ENCODE peak calls at places on chromosomes 16 and 17, in four cellular contexts. Z, F, B and D are unnamed samples.

GRCh38 chr17:54992797-54993639 is 24.5 kb downstream of the STXBP4 start:
- DNase-seq in F (no peak), Z (peak; percentile 35), B (peak; percentile 49), D (no peak)

GRCh38 chr16:84266451-84266850 is 26.6 kb upstream of the KCNG4 start:
- DNase-seq in B (peak; percentile 74), Z (no peak), F (no peak), D (no peak)

GRCh38 chr17:3385869-3386816 is at the start of gene OR3A2:
- DNase-seq in Z (no peak), F (no peak), B (no peak), D (no peak)

GRCh38 chr16:27483083-27483437 is 66.7 kb downstream of the GTF3C1 start:
- DNase-seq in Z (no peak), F (no peak), B (no peak), D (no peak)

GRCh38 chr17:79670537-79671386 is 59.9 kb upstream of the RBFOX3 start:
- DNase-seq in F (no peak), B (no peak), Z (no peak), D (no peak)

GRCh38 chr16:777826-778225 is 10.4 kb downstream of the RPUSD1 start:
- DNase-seq in Z (no peak), F (no peak), B (no peak), D (no peak)

GRCh38 chr17:59357929-59358328 is 26.5 kb downstream of the YPEL2 start:
- DNase-seq in F (no peak), Z (no peak), B (no peak), D (no peak)

GRCh38 chr17:64519601-64520000 is 12.8 kb downstream of the CEP95 start:
- DNase-seq in B (no peak), Z (no peak), F (no peak), D (no peak)

GRCh38 chr16:50863673-50864144 is 121.8 kb downstream of the CYLD start:
- DNase-seq in Z (no peak), B (no peak), F (no peak), D (no peak)

GRCh38 chr17:63458478-63458877 is 12.4 kb upstream of the CYB561 start:
- DNase-seq in Z (no peak), B (no peak), F (no peak), D (no peak)

GRCh38 chr16:68446941-68447675 is 1.2 kb downstream of the SMPD3 start:
- DNase-seq in Z (no peak), B (no peak), F (no peak), D (no peak)

GRCh38 chr17:15909481-15909991 is 35.4 kb upstream of the ADORA2B start:
- DNase-seq in B (peak; percentile 79), Z (no peak), F (no peak), D (no peak)

GRCh38 chr17:10631048-10631700 is 25.9 kb downstream of the MYH3 start:
- DNase-seq in F (no peak), Z (no peak), B (peak; percentile 43), D (no peak)

GRCh38 chr17:53627511-53627910 is 195.2 kb upstream of the KIF2B start:
- DNase-seq in F (no peak), Z (no peak), B (peak; percentile 17), D (no peak)

GRCh38 chr17:8623591-8623990 is 6.9 kb downstream of the MYH10 start:
- DNase-seq in Z (no peak), B (no peak), F (no peak), D (no peak)

GRCh38 chr17:32302037-32302436 is 36.4 kb downstream of the RHBDL3 start:
- DNase-seq in Z (no peak), B (no peak), F (no peak), D (no peak)